ENCODE peak calls at places on chromosomes 3 and 15, in five cellular contexts. N, G, K, X and V are unnamed samples.

GRCh38 chr3:100650651-100651611 is 41.5 kb downstream of the ADGRG7 start:
- DNase-seq in N (no peak), G (no peak), K (no peak), X (peak), V (no peak)

GRCh38 chr15:83206971-83207621 is 527 bp downstream of the HDGFL3 start:
- DNase-seq in N (peak), G (peak), K (peak), X (peak), V (peak)

GRCh38 chr15:62067448-62068044 is 769 bp downstream of the C2CD4A start:
- DNase-seq in N (no peak), G (no peak), K (peak), X (peak), V (peak)

GRCh38 chr3:14093831-14094230 is 30.8 kb downstream of the CHCHD4 start:
- DNase-seq in N (no peak), G (no peak), K (no peak), X (no peak), V (no peak)

GRCh38 chr3:152218604-152219003 is 50.1 kb upstream of the MBNL1 start:
- DNase-seq in N (no peak), G (no peak), K (no peak), X (no peak), V (no peak)

GRCh38 chr15:65638681-65639089 is 16.9 kb downstream of the SLC24A1 start:
- DNase-seq in N (peak), G (peak), K (no peak), X (peak), V (no peak)

GRCh38 chr15:40754883-40755815 is at the start of gene RMDN3:
- DNase-seq in N (peak), G (peak), K (peak), X (peak), V (peak)

GRCh38 chr3:157051055-157051454 is 108.9 kb downstream of the CCNL1 start:
- DNase-seq in N (no peak), G (no peak), K (no peak), X (no peak), V (no peak)

GRCh38 chr15:91075761-91076160 is 24.3 kb upstream of the SV2B start:
- DNase-seq in N (no peak), G (no peak), K (no peak), X (no peak), V (no peak)

GRCh38 chr3:114092151-114093000 is 35.8 kb downstream of the QTRT2 start:
- DNase-seq in N (no peak), G (no peak), K (no peak), X (peak), V (no peak)

GRCh38 chr3:146325170-146325569 is 74.3 kb upstream of the PLSCR4 start:
- DNase-seq in N (no peak), G (no peak), K (no peak), X (no peak), V (no peak)

GRCh38 chr3:28915711-28916481 is 365.0 kb upstream of the RBMS3 start:
- DNase-seq in N (no peak), G (peak), K (no peak), X (peak), V (peak)

GRCh38 chr3:186617038-186617934 is 4.4 kb downstream of the AHSG start:
- DNase-seq in N (peak), G (peak), K (peak), X (peak), V (peak)

GRCh38 chr3:98022978-98023820 is 11.9 kb downstream of the GABRR3 start:
- DNase-seq in N (peak), G (peak), K (peak), X (peak), V (peak)

GRCh38 chr3:124504332-124505059 is 225.8 kb upstream of the UMPS start:
- DNase-seq in N (no peak), G (no peak), K (no peak), X (no peak), V (no peak)